ENCODE peak calls at places on chromosomes 12 and 14, in nine cellular contexts. One of them, this sample, is unnamed.

GRCh38 chr12:1592444-1593231 is 1.7 kb downstream of the FBXL14 start:
- DNase-seq in CD8-positive, alpha-beta T cell: no peak
- DNase-seq in GM13976: peak; percentile 62
- DNase-seq in fibroblast of pulmonary artery: peak; percentile 55
- DNase-seq in AG04450: no peak
- DNase-seq in bronchial epithelial cell: peak; percentile 37
- DNase-seq in right atrium auricular region: no peak
- DNase-seq in AG09319: no peak
- DNase-seq in WTC11: peak; percentile 57
- DNase-seq in this sample: peak; percentile 59

GRCh38 chr12:129440278-129440677 is 463.5 kb downstream of the TMEM132D start:
- DNase-seq in CD8-positive, alpha-beta T cell: no peak
- DNase-seq in GM13976: no peak
- DNase-seq in fibroblast of pulmonary artery: no peak
- DNase-seq in AG04450: no peak
- DNase-seq in bronchial epithelial cell: no peak
- DNase-seq in right atrium auricular region: no peak
- DNase-seq in AG09319: no peak
- DNase-seq in WTC11: no peak
- DNase-seq in this sample: no peak

GRCh38 chr14:72613196-72613974 is 280.5 kb downstream of the DPF3 start:
- DNase-seq in CD8-positive, alpha-beta T cell: no peak
- DNase-seq in GM13976: no peak
- DNase-seq in fibroblast of pulmonary artery: peak; percentile 57
- DNase-seq in AG04450: no peak
- DNase-seq in bronchial epithelial cell: peak; percentile 6
- DNase-seq in right atrium auricular region: peak; percentile 68
- DNase-seq in AG09319: no peak
- DNase-seq in WTC11: no peak
- DNase-seq in this sample: no peak

GRCh38 chr12:96249196-96250118 is 55.3 kb downstream of the ELK3 start:
- DNase-seq in CD8-positive, alpha-beta T cell: no peak
- DNase-seq in GM13976: no peak
- DNase-seq in fibroblast of pulmonary artery: peak; percentile 73
- DNase-seq in AG04450: no peak
- DNase-seq in bronchial epithelial cell: no peak
- DNase-seq in right atrium auricular region: no peak
- DNase-seq in AG09319: no peak
- DNase-seq in WTC11: no peak
- DNase-seq in this sample: no peak

GRCh38 chr12:19205120-19205519 is 75.6 kb downstream of the PLEKHA5 start:
- DNase-seq in CD8-positive, alpha-beta T cell: no peak
- DNase-seq in GM13976: no peak
- DNase-seq in fibroblast of pulmonary artery: no peak
- DNase-seq in AG04450: no peak
- DNase-seq in bronchial epithelial cell: no peak
- DNase-seq in right atrium auricular region: no peak
- DNase-seq in AG09319: no peak
- DNase-seq in WTC11: no peak
- DNase-seq in this sample: no peak

GRCh38 chr12:16884056-16884455 is 278.1 kb upstream of the LMO3 start:
- DNase-seq in CD8-positive, alpha-beta T cell: no peak
- DNase-seq in GM13976: peak; percentile 44
- DNase-seq in fibroblast of pulmonary artery: no peak
- DNase-seq in AG04450: no peak
- DNase-seq in bronchial epithelial cell: peak; percentile 39
- DNase-seq in right atrium auricular region: no peak
- DNase-seq in AG09319: no peak
- DNase-seq in WTC11: no peak
- DNase-seq in this sample: no peak

GRCh38 chr14:58238252-58239247 is 6.1 kb upstream of the PSMA3 start:
- DNase-seq in CD8-positive, alpha-beta T cell: no peak
- DNase-seq in GM13976: no peak
- DNase-seq in fibroblast of pulmonary artery: peak; percentile 42
- DNase-seq in AG04450: peak; percentile 34
- DNase-seq in bronchial epithelial cell: peak; percentile 35
- DNase-seq in right atrium auricular region: no peak
- DNase-seq in AG09319: no peak
- DNase-seq in WTC11: no peak
- DNase-seq in this sample: no peak

GRCh38 chr12:39103552-39104165 is 198.3 kb upstream of the CPNE8 start:
- DNase-seq in CD8-positive, alpha-beta T cell: no peak
- DNase-seq in GM13976: peak; percentile 70
- DNase-seq in fibroblast of pulmonary artery: peak; percentile 77
- DNase-seq in AG04450: no peak
- DNase-seq in bronchial epithelial cell: peak; percentile 86
- DNase-seq in right atrium auricular region: no peak
- DNase-seq in AG09319: peak; percentile 19
- DNase-seq in WTC11: no peak
- DNase-seq in this sample: peak; percentile 33

GRCh38 chr12:69540606-69541386 is 44.5 kb upstream of the CCT2 start:
- DNase-seq in CD8-positive, alpha-beta T cell: no peak
- DNase-seq in GM13976: no peak
- DNase-seq in fibroblast of pulmonary artery: peak; percentile 47
- DNase-seq in AG04450: peak; percentile 27
- DNase-seq in bronchial epithelial cell: no peak
- DNase-seq in right atrium auricular region: no peak
- DNase-seq in AG09319: peak; percentile 31
- DNase-seq in WTC11: no peak
- DNase-seq in this sample: peak; percentile 92

GRCh38 chr12:53811606-53812005 is 59.8 kb upstream of the CISTR start:
- DNase-seq in CD8-positive, alpha-beta T cell: no peak
- DNase-seq in GM13976: no peak
- DNase-seq in fibroblast of pulmonary artery: peak; percentile 6
- DNase-seq in AG04450: no peak
- DNase-seq in bronchial epithelial cell: no peak
- DNase-seq in right atrium auricular region: no peak
- DNase-seq in AG09319: no peak
- DNase-seq in WTC11: no peak
- DNase-seq in this sample: no peak

GRCh38 chr14:29584992-29585391 is 342.7 kb downstream of the PRKD1 start:
- DNase-seq in CD8-positive, alpha-beta T cell: no peak
- DNase-seq in GM13976: no peak
- DNase-seq in fibroblast of pulmonary artery: peak; percentile 91
- DNase-seq in AG04450: peak; percentile 78
- DNase-seq in bronchial epithelial cell: peak; percentile 21
- DNase-seq in right atrium auricular region: peak; percentile 76
- DNase-seq in AG09319: peak; percentile 75
- DNase-seq in WTC11: peak; percentile 43
- DNase-seq in this sample: peak; percentile 82

GRCh38 chr12:4909734-4910501 is at the start of gene KCNA1:
- DNase-seq in CD8-positive, alpha-beta T cell: no peak
- DNase-seq in GM13976: peak; percentile 66
- DNase-seq in fibroblast of pulmonary artery: no peak
- DNase-seq in AG04450: no peak
- DNase-seq in bronchial epithelial cell: no peak
- DNase-seq in right atrium auricular region: no peak
- DNase-seq in AG09319: no peak
- DNase-seq in WTC11: peak; percentile 42
- DNase-seq in this sample: no peak

GRCh38 chr14:68616255-68616902 is 176.5 kb downstream of the ZFP36L1 start:
- DNase-seq in CD8-positive, alpha-beta T cell: no peak
- DNase-seq in GM13976: no peak
- DNase-seq in fibroblast of pulmonary artery: peak; percentile 57
- DNase-seq in AG04450: no peak
- DNase-seq in bronchial epithelial cell: peak; percentile 17
- DNase-seq in right atrium auricular region: no peak
- DNase-seq in AG09319: no peak
- DNase-seq in WTC11: no peak
- DNase-seq in this sample: peak; percentile 20

GRCh38 chr12:88493651-88494050 is 86.6 kb downstream of the KITLG start:
- DNase-seq in CD8-positive, alpha-beta T cell: no peak
- DNase-seq in GM13976: no peak
- DNase-seq in fibroblast of pulmonary artery: peak; percentile 86
- DNase-seq in AG04450: peak; percentile 84
- DNase-seq in bronchial epithelial cell: peak; percentile 90
- DNase-seq in right atrium auricular region: no peak
- DNase-seq in AG09319: no peak
- DNase-seq in WTC11: no peak
- DNase-seq in this sample: peak; percentile 84

GRCh38 chr12:115630133-115630532 is 647.4 kb downstream of the MED13L start:
- DNase-seq in CD8-positive, alpha-beta T cell: no peak
- DNase-seq in GM13976: no peak
- DNase-seq in fibroblast of pulmonary artery: no peak
- DNase-seq in AG04450: no peak
- DNase-seq in bronchial epithelial cell: no peak
- DNase-seq in right atrium auricular region: no peak
- DNase-seq in AG09319: no peak
- DNase-seq in WTC11: no peak
- DNase-seq in this sample: no peak

GRCh38 chr12:51328587-51328986 is 4.6 kb upstream of the BIN2 start:
- DNase-seq in CD8-positive, alpha-beta T cell: no peak
- DNase-seq in GM13976: no peak
- DNase-seq in fibroblast of pulmonary artery: no peak
- DNase-seq in AG04450: no peak
- DNase-seq in bronchial epithelial cell: no peak
- DNase-seq in right atrium auricular region: no peak
- DNase-seq in AG09319: no peak
- DNase-seq in WTC11: no peak
- DNase-seq in this sample: no peak

GRCh38 chr14:54599932-54600331 is 33.0 kb downstream of the SAMD4A start:
- DNase-seq in CD8-positive, alpha-beta T cell: no peak
- DNase-seq in GM13976: no peak
- DNase-seq in fibroblast of pulmonary artery: no peak
- DNase-seq in AG04450: no peak
- DNase-seq in bronchial epithelial cell: peak; percentile 65
- DNase-seq in right atrium auricular region: no peak
- DNase-seq in AG09319: no peak
- DNase-seq in WTC11: no peak
- DNase-seq in this sample: no peak

GRCh38 chr12:106599302-106599701 is 16.5 kb downstream of the RFX4 start:
- DNase-seq in CD8-positive, alpha-beta T cell: no peak
- DNase-seq in GM13976: no peak
- DNase-seq in fibroblast of pulmonary artery: no peak
- DNase-seq in AG04450: no peak
- DNase-seq in bronchial epithelial cell: no peak
- DNase-seq in right atrium auricular region: no peak
- DNase-seq in AG09319: no peak
- DNase-seq in WTC11: no peak
- DNase-seq in this sample: no peak

GRCh38 chr14:77761205-77761931 is 412 bp upstream of the SNW1 start:
- DNase-seq in CD8-positive, alpha-beta T cell: no peak
- DNase-seq in GM13976: peak; percentile 42
- DNase-seq in fibroblast of pulmonary artery: peak; percentile 96
- DNase-seq in AG04450: no peak
- DNase-seq in bronchial epithelial cell: peak; percentile 94
- DNase-seq in right atrium auricular region: peak; percentile 79
- DNase-seq in AG09319: no peak
- DNase-seq in WTC11: peak; percentile 36
- DNase-seq in this sample: peak; percentile 13
- TF ChIP-seq CTCF in CD8-positive, alpha-beta T cell: no peak
- TF ChIP-seq CTCF in GM13976: peak; percentile 48
- TF ChIP-seq CTCF in fibroblast of pulmonary artery: peak; percentile 35
- TF ChIP-seq CTCF in AG04450: peak; percentile 43
- TF ChIP-seq CTCF in bronchial epithelial cell: peak; percentile 22
- TF ChIP-seq CTCF in right atrium auricular region: peak; percentile 45
- TF ChIP-seq CTCF in AG09319: peak; percentile 40
- TF ChIP-seq CTCF in WTC11: no peak
- TF ChIP-seq CTCF in this sample: peak; percentile 64

GRCh38 chr12:112458751-112459150 is 40.0 kb downstream of the PTPN11 start:
- DNase-seq in CD8-positive, alpha-beta T cell: no peak
- DNase-seq in GM13976: no peak
- DNase-seq in fibroblast of pulmonary artery: no peak
- DNase-seq in AG04450: no peak
- DNase-seq in bronchial epithelial cell: no peak
- DNase-seq in right atrium auricular region: no peak
- DNase-seq in AG09319: no peak
- DNase-seq in WTC11: no peak
- DNase-seq in this sample: no peak
- TF ChIP-seq CTCF in CD8-positive, alpha-beta T cell: no peak
- TF ChIP-seq CTCF in GM13976: no peak
- TF ChIP-seq CTCF in fibroblast of pulmonary artery: no peak
- TF ChIP-seq CTCF in AG04450: no peak
- TF ChIP-seq CTCF in bronchial epithelial cell: no peak
- TF ChIP-seq CTCF in right atrium auricular region: no peak
- TF ChIP-seq CTCF in AG09319: no peak
- TF ChIP-seq CTCF in WTC11: no peak
- TF ChIP-seq CTCF in this sample: no peak

DNA sequence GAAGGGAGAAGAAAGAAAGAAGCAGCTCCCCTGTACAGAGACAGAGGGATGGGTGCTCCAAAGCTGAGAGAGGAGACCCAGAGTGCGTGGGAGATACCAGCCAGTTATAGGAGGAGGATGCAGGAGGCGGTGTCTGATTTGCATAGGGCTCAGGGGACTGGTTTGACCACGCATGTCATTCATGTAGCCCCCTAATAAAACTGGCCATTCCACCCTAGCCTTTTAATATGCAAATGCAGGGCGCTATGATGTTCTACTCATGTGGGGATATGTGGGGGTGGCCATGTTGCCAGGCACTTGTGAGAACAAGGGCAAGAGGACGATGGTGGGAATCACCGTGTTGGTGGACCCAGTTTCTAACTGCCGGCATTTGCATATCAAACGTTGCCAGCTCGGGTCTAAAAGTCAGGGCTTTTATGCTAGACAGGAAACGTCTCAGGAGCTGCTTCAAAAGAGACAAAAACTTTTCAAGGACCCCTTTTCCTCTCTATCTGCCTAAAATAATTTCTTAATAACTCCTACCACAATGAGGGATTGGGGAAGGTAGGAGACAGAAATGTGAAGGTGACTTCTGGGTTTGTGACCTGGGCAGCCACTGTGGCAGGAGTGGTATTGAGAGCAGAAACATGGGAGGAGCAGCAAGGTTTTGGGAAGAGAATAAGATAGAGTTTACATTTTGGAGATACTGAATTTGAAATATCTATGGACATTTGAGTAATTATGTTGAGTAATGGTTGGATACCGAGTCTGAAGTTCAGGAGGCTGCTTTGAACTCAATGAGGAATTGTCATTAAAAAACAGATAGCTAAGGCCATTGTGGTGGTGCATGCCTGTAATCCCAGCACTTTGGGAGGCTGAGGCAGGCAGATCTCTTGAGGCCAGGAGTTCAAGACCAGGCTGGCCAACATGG is 2.2 kb upstream of the ATXN3 start:
- DNase-seq in CD8-positive, alpha-beta T cell: no peak
- DNase-seq in GM13976: no peak
- DNase-seq in fibroblast of pulmonary artery: no peak
- DNase-seq in AG04450: no peak
- DNase-seq in bronchial epithelial cell: no peak
- DNase-seq in right atrium auricular region: no peak
- DNase-seq in AG09319: no peak
- DNase-seq in WTC11: peak; percentile 48
- DNase-seq in this sample: no peak
- TF ChIP-seq CTCF in CD8-positive, alpha-beta T cell: no peak
- TF ChIP-seq CTCF in GM13976: no peak
- TF ChIP-seq CTCF in fibroblast of pulmonary artery: no peak
- TF ChIP-seq CTCF in AG04450: no peak
- TF ChIP-seq CTCF in bronchial epithelial cell: no peak
- TF ChIP-seq CTCF in right atrium auricular region: no peak
- TF ChIP-seq CTCF in AG09319: no peak
- TF ChIP-seq CTCF in WTC11: no peak
- TF ChIP-seq CTCF in this sample: no peak

DNA sequence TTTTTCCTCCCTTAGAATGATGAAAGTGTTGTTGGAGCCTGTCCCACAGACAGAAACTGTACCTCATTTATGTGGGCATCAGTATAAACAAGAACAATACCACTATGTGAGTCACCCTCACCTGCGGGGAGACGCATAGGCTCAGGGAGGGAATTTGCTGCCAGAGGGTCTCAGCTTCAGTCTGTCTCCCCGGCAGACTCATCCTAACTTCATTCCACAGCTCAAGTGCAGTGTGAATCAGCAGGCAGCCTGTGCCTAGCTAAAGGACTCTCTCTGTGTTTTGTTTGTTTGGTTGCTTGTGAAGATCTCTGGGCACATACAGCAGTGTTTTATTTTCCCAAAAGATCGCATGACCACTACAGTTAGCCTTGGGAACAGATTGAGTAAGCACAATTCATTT is 98.9 kb downstream of the PRKCH start:
- DNase-seq in CD8-positive, alpha-beta T cell: no peak
- DNase-seq in GM13976: no peak
- DNase-seq in fibroblast of pulmonary artery: no peak
- DNase-seq in AG04450: no peak
- DNase-seq in bronchial epithelial cell: peak; percentile 94
- DNase-seq in right atrium auricular region: no peak
- DNase-seq in AG09319: no peak
- DNase-seq in WTC11: no peak
- DNase-seq in this sample: no peak
- TF ChIP-seq CTCF in CD8-positive, alpha-beta T cell: no peak
- TF ChIP-seq CTCF in GM13976: no peak
- TF ChIP-seq CTCF in fibroblast of pulmonary artery: no peak
- TF ChIP-seq CTCF in AG04450: no peak
- TF ChIP-seq CTCF in bronchial epithelial cell: no peak
- TF ChIP-seq CTCF in right atrium auricular region: no peak
- TF ChIP-seq CTCF in AG09319: no peak
- TF ChIP-seq CTCF in WTC11: no peak
- TF ChIP-seq CTCF in this sample: no peak